ENCODE peak calls at places on chromosomes 7 and 10, in six cellular contexts. One of them, this sample, is unnamed.

GRCh38 chr10:21860718-21861117 is 142.8 kb downstream of the DNAJC1 start:
- DNase-seq in OCI-LY7: no peak
- DNase-seq in CD4-positive, alpha-beta T cell: no peak
- DNase-seq in GM06990: peak
- DNase-seq in cardiac fibroblast: peak
- DNase-seq in mesothelial cell of epicardium: no peak
- DNase-seq in this sample: no peak

GRCh38 chr7:105693576-105693975 is 112.3 kb upstream of the EFCAB10 start:
- DNase-seq in OCI-LY7: no peak
- DNase-seq in CD4-positive, alpha-beta T cell: no peak
- DNase-seq in GM06990: no peak
- DNase-seq in cardiac fibroblast: no peak
- DNase-seq in mesothelial cell of epicardium: no peak
- DNase-seq in this sample: no peak

GRCh38 chr7:81990395-81990794 is 220.5 kb upstream of the HGF start:
- DNase-seq in OCI-LY7: no peak
- DNase-seq in CD4-positive, alpha-beta T cell: no peak
- DNase-seq in GM06990: no peak
- DNase-seq in cardiac fibroblast: peak
- DNase-seq in mesothelial cell of epicardium: no peak
- DNase-seq in this sample: no peak

GRCh38 chr7:157893535-157894044 is 556.8 kb downstream of the DNAJB6 start:
- DNase-seq in OCI-LY7: no peak
- DNase-seq in CD4-positive, alpha-beta T cell: no peak
- DNase-seq in GM06990: no peak
- DNase-seq in cardiac fibroblast: no peak
- DNase-seq in mesothelial cell of epicardium: no peak
- DNase-seq in this sample: no peak

GRCh38 chr10:72720814-72721665 is 29.1 kb downstream of the MCU start:
- DNase-seq in OCI-LY7: no peak
- DNase-seq in CD4-positive, alpha-beta T cell: no peak
- DNase-seq in GM06990: no peak
- DNase-seq in cardiac fibroblast: no peak
- DNase-seq in mesothelial cell of epicardium: no peak
- DNase-seq in this sample: no peak

GRCh38 chr10:77504196-77504869 is 133.3 kb downstream of the KCNMA1 start:
- DNase-seq in OCI-LY7: no peak
- DNase-seq in CD4-positive, alpha-beta T cell: no peak
- DNase-seq in GM06990: no peak
- DNase-seq in cardiac fibroblast: peak
- DNase-seq in mesothelial cell of epicardium: no peak
- DNase-seq in this sample: no peak

GRCh38 chr10:12241810-12242529 is 46.0 kb downstream of the CDC123 start:
- DNase-seq in OCI-LY7: no peak
- DNase-seq in CD4-positive, alpha-beta T cell: no peak
- DNase-seq in GM06990: no peak
- DNase-seq in cardiac fibroblast: peak
- DNase-seq in mesothelial cell of epicardium: no peak
- DNase-seq in this sample: no peak

GRCh38 chr10:33010132-33011037 is 52.4 kb upstream of the ITGB1 start:
- DNase-seq in OCI-LY7: no peak
- DNase-seq in CD4-positive, alpha-beta T cell: peak
- DNase-seq in GM06990: no peak
- DNase-seq in cardiac fibroblast: peak
- DNase-seq in mesothelial cell of epicardium: no peak
- DNase-seq in this sample: no peak

GRCh38 chr10:28823501-28824075 is 146.3 kb downstream of the BAMBI start:
- DNase-seq in OCI-LY7: no peak
- DNase-seq in CD4-positive, alpha-beta T cell: no peak
- DNase-seq in GM06990: no peak
- DNase-seq in cardiac fibroblast: no peak
- DNase-seq in mesothelial cell of epicardium: no peak
- DNase-seq in this sample: no peak

GRCh38 chr10:103665439-103665838 is 171.9 kb downstream of the NEURL1 start:
- DNase-seq in OCI-LY7: no peak
- DNase-seq in CD4-positive, alpha-beta T cell: no peak
- DNase-seq in GM06990: no peak
- DNase-seq in cardiac fibroblast: no peak
- DNase-seq in mesothelial cell of epicardium: no peak
- DNase-seq in this sample: no peak

GRCh38 chr10:123135415-123136141 is at the start of gene HMX3:
- DNase-seq in OCI-LY7: no peak
- DNase-seq in CD4-positive, alpha-beta T cell: peak
- DNase-seq in GM06990: peak
- DNase-seq in cardiac fibroblast: peak
- DNase-seq in mesothelial cell of epicardium: no peak
- DNase-seq in this sample: no peak

GRCh38 chr7:100682991-100683658 is 9.6 kb downstream of the GNB2 start:
- DNase-seq in OCI-LY7: no peak
- DNase-seq in CD4-positive, alpha-beta T cell: no peak
- DNase-seq in GM06990: no peak
- DNase-seq in cardiac fibroblast: no peak
- DNase-seq in mesothelial cell of epicardium: no peak
- DNase-seq in this sample: no peak

GRCh38 chr7:35725280-35725680 is 30.3 kb upstream of the HERPUD2 start:
- DNase-seq in OCI-LY7: peak
- DNase-seq in CD4-positive, alpha-beta T cell: peak
- DNase-seq in GM06990: peak
- DNase-seq in cardiac fibroblast: no peak
- DNase-seq in mesothelial cell of epicardium: no peak
- DNase-seq in this sample: peak

GRCh38 chr10:72742077-72742476 is 50.1 kb downstream of the MCU start:
- DNase-seq in OCI-LY7: no peak
- DNase-seq in CD4-positive, alpha-beta T cell: no peak
- DNase-seq in GM06990: no peak
- DNase-seq in cardiac fibroblast: no peak
- DNase-seq in mesothelial cell of epicardium: no peak
- DNase-seq in this sample: no peak

GRCh38 chr10:43689618-43689954 is 40.9 kb upstream of the ZNF32 start:
- DNase-seq in OCI-LY7: no peak
- DNase-seq in CD4-positive, alpha-beta T cell: no peak
- DNase-seq in GM06990: no peak
- DNase-seq in cardiac fibroblast: peak
- DNase-seq in mesothelial cell of epicardium: no peak
- DNase-seq in this sample: no peak

GRCh38 chr7:131574741-131575140 is 18.3 kb upstream of the PODXL start:
- DNase-seq in OCI-LY7: no peak
- DNase-seq in CD4-positive, alpha-beta T cell: no peak
- DNase-seq in GM06990: no peak
- DNase-seq in cardiac fibroblast: no peak
- DNase-seq in mesothelial cell of epicardium: no peak
- DNase-seq in this sample: no peak

GRCh38 chr10:49575489-49576072 is 34.5 kb upstream of the SLC18A3 start:
- DNase-seq in OCI-LY7: no peak
- DNase-seq in CD4-positive, alpha-beta T cell: no peak
- DNase-seq in GM06990: no peak
- DNase-seq in cardiac fibroblast: no peak
- DNase-seq in mesothelial cell of epicardium: no peak
- DNase-seq in this sample: no peak

GRCh38 chr7:35630573-35630972 is 64.4 kb downstream of the HERPUD2 start:
- DNase-seq in OCI-LY7: no peak
- DNase-seq in CD4-positive, alpha-beta T cell: no peak
- DNase-seq in GM06990: no peak
- DNase-seq in cardiac fibroblast: peak
- DNase-seq in mesothelial cell of epicardium: no peak
- DNase-seq in this sample: no peak

GRCh38 chr7:65269150-65269856 is 104.4 kb upstream of the ZNF92 start:
- DNase-seq in OCI-LY7: peak
- DNase-seq in CD4-positive, alpha-beta T cell: peak
- DNase-seq in GM06990: peak
- DNase-seq in cardiac fibroblast: peak
- DNase-seq in mesothelial cell of epicardium: peak
- DNase-seq in this sample: no peak

GRCh38 chr10:124388823-124389612 is 29.7 kb downstream of the OAT start:
- DNase-seq in OCI-LY7: peak
- DNase-seq in CD4-positive, alpha-beta T cell: peak
- DNase-seq in GM06990: peak
- DNase-seq in cardiac fibroblast: peak
- DNase-seq in mesothelial cell of epicardium: peak
- DNase-seq in this sample: peak

GRCh38 chr7:149310113-149310836 is 48.3 kb downstream of the ZNF783 start:
- DNase-seq in OCI-LY7: peak
- DNase-seq in CD4-positive, alpha-beta T cell: no peak
- DNase-seq in GM06990: no peak
- DNase-seq in cardiac fibroblast: peak
- DNase-seq in mesothelial cell of epicardium: no peak
- DNase-seq in this sample: no peak

GRCh38 chr10:106551501-106551900 is 613.0 kb downstream of the SORCS1 start:
- DNase-seq in OCI-LY7: no peak
- DNase-seq in CD4-positive, alpha-beta T cell: no peak
- DNase-seq in GM06990: no peak
- DNase-seq in cardiac fibroblast: no peak
- DNase-seq in mesothelial cell of epicardium: no peak
- DNase-seq in this sample: no peak

GRCh38 chr7:25720427-25720826 is 431.6 kb upstream of the NFE2L3 start:
- DNase-seq in OCI-LY7: peak
- DNase-seq in CD4-positive, alpha-beta T cell: no peak
- DNase-seq in GM06990: no peak
- DNase-seq in cardiac fibroblast: peak
- DNase-seq in mesothelial cell of epicardium: no peak
- DNase-seq in this sample: no peak

GRCh38 chr10:59433720-59434428 is 71.5 kb upstream of the FAM13C start:
- DNase-seq in OCI-LY7: no peak
- DNase-seq in CD4-positive, alpha-beta T cell: no peak
- DNase-seq in GM06990: no peak
- DNase-seq in cardiac fibroblast: peak
- DNase-seq in mesothelial cell of epicardium: no peak
- DNase-seq in this sample: no peak

GRCh38 chr10:35412900-35413491 is 76.7 kb downstream of the CCNY start:
- DNase-seq in OCI-LY7: no peak
- DNase-seq in CD4-positive, alpha-beta T cell: no peak
- DNase-seq in GM06990: no peak
- DNase-seq in cardiac fibroblast: no peak
- DNase-seq in mesothelial cell of epicardium: no peak
- DNase-seq in this sample: no peak

GRCh38 chr10:91296471-91296870 is 76.0 kb downstream of the PCGF5 start:
- DNase-seq in OCI-LY7: peak
- DNase-seq in CD4-positive, alpha-beta T cell: no peak
- DNase-seq in GM06990: no peak
- DNase-seq in cardiac fibroblast: peak
- DNase-seq in mesothelial cell of epicardium: no peak
- DNase-seq in this sample: no peak

GRCh38 chr7:84722086-84722485 is 464.8 kb downstream of the SEMA3D start:
- DNase-seq in OCI-LY7: no peak
- DNase-seq in CD4-positive, alpha-beta T cell: no peak
- DNase-seq in GM06990: no peak
- DNase-seq in cardiac fibroblast: no peak
- DNase-seq in mesothelial cell of epicardium: no peak
- DNase-seq in this sample: no peak

GRCh38 chr7:12746211-12746610 is 58.8 kb downstream of the ARL4A start:
- DNase-seq in OCI-LY7: no peak
- DNase-seq in CD4-positive, alpha-beta T cell: no peak
- DNase-seq in GM06990: no peak
- DNase-seq in cardiac fibroblast: no peak
- DNase-seq in mesothelial cell of epicardium: no peak
- DNase-seq in this sample: no peak

GRCh38 chr7:2248984-2249694 is 7.1 kb downstream of the NUDT1 start:
- DNase-seq in OCI-LY7: no peak
- DNase-seq in CD4-positive, alpha-beta T cell: no peak
- DNase-seq in GM06990: peak
- DNase-seq in cardiac fibroblast: peak
- DNase-seq in mesothelial cell of epicardium: no peak
- DNase-seq in this sample: no peak

GRCh38 chr7:48035967-48036478 is 680 bp downstream of the C7orf57 start:
- DNase-seq in OCI-LY7: no peak
- DNase-seq in CD4-positive, alpha-beta T cell: no peak
- DNase-seq in GM06990: peak
- DNase-seq in cardiac fibroblast: peak
- DNase-seq in mesothelial cell of epicardium: no peak
- DNase-seq in this sample: no peak

GRCh38 chr10:70835895-70836294 is 20.1 kb downstream of the SGPL1 start:
- DNase-seq in OCI-LY7: no peak
- DNase-seq in CD4-positive, alpha-beta T cell: no peak
- DNase-seq in GM06990: no peak
- DNase-seq in cardiac fibroblast: peak
- DNase-seq in mesothelial cell of epicardium: no peak
- DNase-seq in this sample: no peak

GRCh38 chr10:16770646-16771045 is 46.6 kb downstream of the RSU1 start:
- DNase-seq in OCI-LY7: no peak
- DNase-seq in CD4-positive, alpha-beta T cell: no peak
- DNase-seq in GM06990: peak
- DNase-seq in cardiac fibroblast: no peak
- DNase-seq in mesothelial cell of epicardium: no peak
- DNase-seq in this sample: no peak

GRCh38 chr7:98133181-98133580 is 26.5 kb downstream of the LMTK2 start:
- DNase-seq in OCI-LY7: peak
- DNase-seq in CD4-positive, alpha-beta T cell: no peak
- DNase-seq in GM06990: peak
- DNase-seq in cardiac fibroblast: peak
- DNase-seq in mesothelial cell of epicardium: no peak
- DNase-seq in this sample: no peak

This sample was measured in naive thymus-derived CD8-positive, alpha-beta T cell.